ENCODE peak calls at places on chromosomes 1 and 21, in seven cellular contexts. One of them, this sample, is unnamed.

GRCh38 chr1:28173151-28173979 is 3.1 kb downstream of the PTAFR start:
- DNase-seq in spleen: peak
- DNase-seq in astrocyte of the cerebellum: no peak
- DNase-seq in AG09319: no peak
- DNase-seq in foreskin fibroblast: peak
- DNase-seq in osteocyte: no peak
- DNase-seq in endothelial cell: no peak
- DNase-seq in this sample: no peak

GRCh38 chr1:82731216-82731615 is 930.5 kb downstream of the ADGRL2 start:
- DNase-seq in foreskin fibroblast: no peak
- DNase-seq in AG09319: no peak
- DNase-seq in osteocyte: no peak
- DNase-seq in endothelial cell: no peak
- DNase-seq in spleen: no peak
- DNase-seq in astrocyte of the cerebellum: no peak
- DNase-seq in this sample: no peak

GRCh38 chr1:170967042-170967910 is 31.9 kb downstream of the MROH9 start:
- DNase-seq in spleen: no peak
- DNase-seq in endothelial cell: no peak
- DNase-seq in foreskin fibroblast: peak
- DNase-seq in AG09319: peak
- DNase-seq in astrocyte of the cerebellum: peak
- DNase-seq in osteocyte: no peak
- DNase-seq in this sample: peak

GRCh38 chr1:203428981-203429599 is 46.5 kb upstream of the PRELP start:
- DNase-seq in spleen: no peak
- DNase-seq in endothelial cell: no peak
- DNase-seq in AG09319: no peak
- DNase-seq in osteocyte: no peak
- DNase-seq in foreskin fibroblast: no peak
- DNase-seq in astrocyte of the cerebellum: no peak
- DNase-seq in this sample: no peak

GRCh38 chr1:231376875-231377549 is 38.9 kb downstream of the SPRTN start:
- DNase-seq in foreskin fibroblast: no peak
- DNase-seq in spleen: no peak
- DNase-seq in osteocyte: no peak
- DNase-seq in endothelial cell: no peak
- DNase-seq in astrocyte of the cerebellum: no peak
- DNase-seq in AG09319: no peak
- DNase-seq in this sample: no peak

GRCh38 chr1:1013922-1014617 is 773 bp downstream of the ISG15 start:
- DNase-seq in osteocyte: no peak
- DNase-seq in spleen: peak
- DNase-seq in AG09319: no peak
- DNase-seq in astrocyte of the cerebellum: no peak
- DNase-seq in foreskin fibroblast: peak
- DNase-seq in endothelial cell: no peak
- DNase-seq in this sample: no peak

GRCh38 chr1:6037338-6037762 is 8.3 kb upstream of the KCNAB2 start:
- DNase-seq in astrocyte of the cerebellum: no peak
- DNase-seq in endothelial cell: no peak
- DNase-seq in osteocyte: no peak
- DNase-seq in AG09319: no peak
- DNase-seq in foreskin fibroblast: peak
- DNase-seq in spleen: no peak
- DNase-seq in this sample: peak

GRCh38 chr1:8844421-8845063 is 27.1 kb upstream of the RERE start:
- DNase-seq in spleen: no peak
- DNase-seq in osteocyte: no peak
- DNase-seq in endothelial cell: no peak
- DNase-seq in AG09319: no peak
- DNase-seq in foreskin fibroblast: peak
- DNase-seq in astrocyte of the cerebellum: no peak
- DNase-seq in this sample: no peak

GRCh38 chr1:185483217-185483616 is 166.2 kb upstream of the IVNS1ABP start:
- DNase-seq in osteocyte: no peak
- DNase-seq in endothelial cell: no peak
- DNase-seq in astrocyte of the cerebellum: no peak
- DNase-seq in AG09319: no peak
- DNase-seq in foreskin fibroblast: no peak
- DNase-seq in spleen: no peak
- DNase-seq in this sample: no peak

GRCh38 chr21:38144193-38144592 is 112.6 kb upstream of the KCNJ15 start:
- DNase-seq in astrocyte of the cerebellum: no peak
- DNase-seq in AG09319: no peak
- DNase-seq in endothelial cell: no peak
- DNase-seq in foreskin fibroblast: no peak
- DNase-seq in spleen: no peak
- DNase-seq in osteocyte: no peak
- DNase-seq in this sample: no peak

GRCh38 chr21:41658321-41658720 is 108.5 kb downstream of the RIPK4 start:
- DNase-seq in astrocyte of the cerebellum: no peak
- DNase-seq in osteocyte: no peak
- DNase-seq in endothelial cell: no peak
- DNase-seq in AG09319: no peak
- DNase-seq in spleen: peak
- DNase-seq in foreskin fibroblast: no peak
- DNase-seq in this sample: no peak

GRCh38 chr1:12075195-12076114 is 12.4 kb downstream of the TNFRSF8 start:
- DNase-seq in spleen: peak
- DNase-seq in foreskin fibroblast: peak
- DNase-seq in osteocyte: no peak
- DNase-seq in AG09319: no peak
- DNase-seq in astrocyte of the cerebellum: peak
- DNase-seq in endothelial cell: no peak
- DNase-seq in this sample: peak

GRCh38 chr1:180150982-180151381 is 3.7 kb upstream of the QSOX1 start:
- DNase-seq in endothelial cell: no peak
- DNase-seq in foreskin fibroblast: peak
- DNase-seq in osteocyte: peak
- DNase-seq in spleen: no peak
- DNase-seq in astrocyte of the cerebellum: no peak
- DNase-seq in AG09319: no peak
- DNase-seq in this sample: no peak

GRCh38 chr1:54791880-54792522 is 9.1 kb downstream of the TTC22 start:
- DNase-seq in osteocyte: no peak
- DNase-seq in AG09319: no peak
- DNase-seq in endothelial cell: peak
- DNase-seq in spleen: no peak
- DNase-seq in foreskin fibroblast: peak
- DNase-seq in astrocyte of the cerebellum: no peak
- DNase-seq in this sample: peak

GRCh38 chr1:51344602-51345299 is 14.4 kb upstream of the TTC39A start:
- DNase-seq in foreskin fibroblast: no peak
- DNase-seq in AG09319: no peak
- DNase-seq in spleen: no peak
- DNase-seq in astrocyte of the cerebellum: no peak
- DNase-seq in endothelial cell: peak
- DNase-seq in osteocyte: peak
- DNase-seq in this sample: no peak

GRCh38 chr21:33674226-33674625 is 31.9 kb downstream of the ITSN1 start:
- DNase-seq in foreskin fibroblast: no peak
- DNase-seq in spleen: no peak
- DNase-seq in osteocyte: no peak
- DNase-seq in astrocyte of the cerebellum: no peak
- DNase-seq in AG09319: no peak
- DNase-seq in endothelial cell: no peak
- DNase-seq in this sample: no peak

DNA sequence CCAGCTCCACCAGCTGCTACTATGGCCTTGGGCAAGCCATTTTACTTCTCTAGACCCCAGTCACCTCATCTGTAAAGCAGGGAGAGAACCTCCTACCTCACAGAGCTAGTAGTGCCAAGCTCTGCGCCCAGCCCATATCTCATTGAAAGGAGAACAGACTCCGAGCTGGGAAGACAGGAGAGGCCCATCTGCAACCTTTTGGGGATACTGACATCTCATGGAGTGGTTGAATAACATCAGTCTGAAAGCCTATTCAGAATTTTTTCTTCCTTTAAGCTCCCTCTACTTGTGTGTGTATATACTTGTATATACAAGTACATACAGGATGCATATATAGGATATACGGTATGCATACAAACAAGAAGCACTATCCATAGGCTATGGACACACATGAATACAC is 279.5 kb upstream of the POU3F1 start:
- DNase-seq in spleen: no peak
- DNase-seq in osteocyte: no peak
- DNase-seq in foreskin fibroblast: no peak
- DNase-seq in astrocyte of the cerebellum: no peak
- DNase-seq in endothelial cell: no peak
- DNase-seq in AG09319: no peak
- DNase-seq in this sample: no peak
- TF ChIP-seq CTCF in spleen: no peak
- TF ChIP-seq CTCF in osteocyte: no peak
- TF ChIP-seq CTCF in foreskin fibroblast: no peak
- TF ChIP-seq CTCF in astrocyte of the cerebellum: no peak
- TF ChIP-seq CTCF in endothelial cell: no peak
- TF ChIP-seq CTCF in AG09319: no peak
- TF ChIP-seq CTCF in this sample: no peak

DNA sequence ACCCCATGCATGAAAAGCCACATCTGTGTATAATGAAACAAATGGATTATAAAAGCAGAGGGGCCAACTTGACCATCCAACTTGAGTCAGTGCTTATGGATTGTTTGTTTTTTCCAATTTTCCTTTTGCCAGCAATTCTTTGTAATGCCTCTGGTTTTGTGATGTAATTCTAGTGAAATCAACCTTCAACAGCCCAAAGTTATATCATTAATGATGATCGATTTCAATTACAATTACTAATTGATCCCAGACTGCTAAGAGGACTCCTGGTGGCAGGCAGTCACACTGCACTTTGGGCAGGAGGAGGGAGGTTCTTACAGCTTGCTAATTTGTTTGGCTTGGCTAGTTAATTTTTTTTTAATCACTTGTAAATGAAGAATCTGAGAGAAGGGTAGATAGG is 552.3 kb downstream of the NUF2 start:
- DNase-seq in osteocyte: no peak
- DNase-seq in astrocyte of the cerebellum: no peak
- DNase-seq in AG09319: no peak
- DNase-seq in endothelial cell: no peak
- DNase-seq in foreskin fibroblast: peak
- DNase-seq in spleen: no peak
- DNase-seq in this sample: no peak
- TF ChIP-seq CTCF in osteocyte: no peak
- TF ChIP-seq CTCF in astrocyte of the cerebellum: peak
- TF ChIP-seq CTCF in AG09319: peak
- TF ChIP-seq CTCF in endothelial cell: peak
- TF ChIP-seq CTCF in foreskin fibroblast: peak
- TF ChIP-seq CTCF in spleen: no peak
- TF ChIP-seq CTCF in this sample: peak

GRCh38 chr21:23127973-23128372 is 2129.8 kb downstream of the NCAM2 start:
- DNase-seq in spleen: no peak
- DNase-seq in astrocyte of the cerebellum: no peak
- DNase-seq in foreskin fibroblast: no peak
- DNase-seq in AG09319: no peak
- DNase-seq in osteocyte: no peak
- DNase-seq in endothelial cell: no peak
- DNase-seq in this sample: no peak

GRCh38 chr21:23130308-23130707 is 2132.1 kb downstream of the NCAM2 start:
- DNase-seq in astrocyte of the cerebellum: no peak
- DNase-seq in spleen: no peak
- DNase-seq in foreskin fibroblast: no peak
- DNase-seq in AG09319: no peak
- DNase-seq in osteocyte: no peak
- DNase-seq in endothelial cell: no peak
- DNase-seq in this sample: no peak

DNA sequence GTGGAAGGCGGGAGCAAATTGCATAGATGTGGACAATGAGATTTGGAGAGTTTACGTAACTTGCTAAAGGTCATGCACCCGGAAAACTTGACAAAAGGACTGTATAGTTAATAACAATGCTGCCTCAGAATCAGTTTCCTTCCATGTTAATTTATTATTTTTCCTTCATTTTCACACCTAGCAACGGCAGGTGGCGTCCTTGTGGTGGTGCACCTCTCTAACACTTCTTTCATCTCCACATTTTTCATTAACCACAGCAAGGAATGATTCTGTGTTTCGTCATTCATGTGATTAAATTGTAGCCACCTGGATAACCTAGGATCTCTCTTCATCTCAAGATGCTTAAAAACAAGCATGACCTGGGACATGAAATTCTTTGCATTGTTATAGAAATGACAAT is 2133.0 kb downstream of the NCAM2 start:
- DNase-seq in osteocyte: no peak
- DNase-seq in foreskin fibroblast: no peak
- DNase-seq in astrocyte of the cerebellum: no peak
- DNase-seq in endothelial cell: no peak
- DNase-seq in spleen: no peak
- DNase-seq in AG09319: no peak
- DNase-seq in this sample: no peak
- TF ChIP-seq CTCF in osteocyte: no peak
- TF ChIP-seq CTCF in foreskin fibroblast: no peak
- TF ChIP-seq CTCF in astrocyte of the cerebellum: no peak
- TF ChIP-seq CTCF in endothelial cell: no peak
- TF ChIP-seq CTCF in spleen: no peak
- TF ChIP-seq CTCF in AG09319: no peak
- TF ChIP-seq CTCF in this sample: no peak

GRCh38 chr1:23177438-23178380 is 9.1 kb upstream of the LUZP1 start:
- DNase-seq in osteocyte: peak
- DNase-seq in AG09319: no peak
- DNase-seq in foreskin fibroblast: peak
- DNase-seq in spleen: peak
- DNase-seq in astrocyte of the cerebellum: peak
- DNase-seq in endothelial cell: peak
- DNase-seq in this sample: peak

GRCh38 chr1:23178414-23178813 is 9.8 kb upstream of the LUZP1 start:
- DNase-seq in astrocyte of the cerebellum: no peak
- DNase-seq in osteocyte: no peak
- DNase-seq in foreskin fibroblast: no peak
- DNase-seq in spleen: no peak
- DNase-seq in AG09319: no peak
- DNase-seq in endothelial cell: no peak
- DNase-seq in this sample: no peak

GRCh38 chr1:23177031-23177430 is 8.4 kb upstream of the LUZP1 start:
- DNase-seq in spleen: no peak
- DNase-seq in osteocyte: no peak
- DNase-seq in foreskin fibroblast: no peak
- DNase-seq in astrocyte of the cerebellum: no peak
- DNase-seq in AG09319: no peak
- DNase-seq in endothelial cell: no peak
- DNase-seq in this sample: no peak

GRCh38 chr1:23174383-23175110 is 5.9 kb upstream of the LUZP1 start:
- DNase-seq in endothelial cell: no peak
- DNase-seq in astrocyte of the cerebellum: no peak
- DNase-seq in AG09319: no peak
- DNase-seq in spleen: no peak
- DNase-seq in foreskin fibroblast: no peak
- DNase-seq in osteocyte: no peak
- DNase-seq in this sample: no peak

GRCh38 chr1:23178931-23179330 is 10.3 kb upstream of the LUZP1 start:
- DNase-seq in foreskin fibroblast: peak
- DNase-seq in AG09319: no peak
- DNase-seq in osteocyte: no peak
- DNase-seq in spleen: no peak
- DNase-seq in endothelial cell: peak
- DNase-seq in astrocyte of the cerebellum: no peak
- DNase-seq in this sample: no peak
- TF ChIP-seq CTCF in foreskin fibroblast: peak
- TF ChIP-seq CTCF in AG09319: peak
- TF ChIP-seq CTCF in osteocyte: peak
- TF ChIP-seq CTCF in spleen: no peak
- TF ChIP-seq CTCF in endothelial cell: peak
- TF ChIP-seq CTCF in astrocyte of the cerebellum: peak
- TF ChIP-seq CTCF in this sample: peak

This sample was measured in HFFc6.